ENCODE peak calls at places on chromosomes 6 and 20, in seven cellular contexts. K is astrocyte, B is Peyer's patch, Y is left ventricle myocardium inferior, X is uterus, C is heart right ventricle, F is PC-9. N is an unnamed sample.

GRCh38 chr20:61662226-61662945 is 403.3 kb downstream of the TAF4 start:
- DNase-seq in K (no peak), B (no peak), Y (no peak), X (no peak), C (no peak), F (no peak), N (no peak)

GRCh38 chr6:10621847-10622246 is 72.6 kb downstream of the C6orf52 start:
- DNase-seq in K (no peak), B (no peak), Y (no peak), X (no peak), C (no peak), F (no peak), N (no peak)

GRCh38 chr6:32835167-32835893 is 3.2 kb downstream of the TAP2 start:
- DNase-seq in K (no peak), B (no peak), Y (no peak), X (no peak), C (no peak), F (no peak), N (no peak)

GRCh38 chr20:14956538-14956937 is 619.1 kb upstream of the FLRT3 start:
- DNase-seq in K (no peak), B (no peak), Y (no peak), X (peak; percentile 35), C (no peak), F (no peak), N (no peak)

GRCh38 chr6:140779991-140780596 is 1352.6 kb upstream of the GJE1 start:
- DNase-seq in K (no peak), B (no peak), Y (no peak), X (no peak), C (no peak), F (no peak), N (peak; percentile 76)

GRCh38 chr6:25504661-25505060 is 147.4 kb upstream of the SCGN start:
- DNase-seq in K (peak; percentile 82), B (no peak), Y (no peak), X (no peak), C (no peak), F (no peak), N (peak; percentile 51)

GRCh38 chr20:17725094-17725835 is 25.5 kb downstream of the BANF2 start:
- DNase-seq in K (no peak), B (no peak), Y (no peak), X (no peak), C (no peak), F (no peak), N (no peak)

GRCh38 chr20:34579936-34580587 is 21.5 kb downstream of the MAP1LC3A start:
- DNase-seq in K (peak; percentile 47), B (peak; percentile 63), Y (no peak), X (no peak), C (no peak), F (peak; percentile 57), N (peak; percentile 44)

GRCh38 chr6:106609699-106610098 is 19.6 kb downstream of the RTN4IP1 start:
- DNase-seq in K (no peak), B (peak; percentile 66), Y (no peak), X (no peak), C (no peak), F (peak; percentile 29), N (peak; percentile 30)

GRCh38 chr6:26595669-26596269 is 984 bp upstream of the ABT1 start:
- DNase-seq in K (peak; percentile 63), B (peak; percentile 92), Y (peak; percentile 93), X (peak; percentile 94), C (peak; percentile 90), F (peak; percentile 91), N (peak; percentile 64)

GRCh38 chr6:167306401-167306998 is 15.4 kb downstream of the UNC93A start:
- DNase-seq in K (peak; percentile 25), B (no peak), Y (no peak), X (no peak), C (no peak), F (no peak), N (peak; percentile 12)

GRCh38 chr6:43725643-43726580 is 38.3 kb upstream of the MRPS18A start:
- DNase-seq in K (no peak), B (no peak), Y (no peak), X (no peak), C (no peak), F (no peak), N (no peak)

GRCh38 chr20:44738779-44739477 is 6.7 kb upstream of the KCNK15 start:
- DNase-seq in K (peak; percentile 56), B (peak; percentile 54), Y (no peak), X (peak; percentile 72), C (peak; percentile 66), F (peak; percentile 57), N (peak; percentile 83)

GRCh38 chr6:36445651-36446050 is 2.9 kb downstream of the KCTD20 start:
- DNase-seq in K (no peak), B (no peak), Y (no peak), X (no peak), C (no peak), F (no peak), N (no peak)

GRCh38 chr6:167079853-167080297 is 43.0 kb upstream of the CCR6 start:
- DNase-seq in K (no peak), B (peak; percentile 81), Y (no peak), X (no peak), C (no peak), F (no peak), N (no peak)

GRCh38 chr6:71852951-71853350 is 33.4 kb upstream of the RIMS1 start:
- DNase-seq in K (no peak), B (no peak), Y (no peak), X (no peak), C (no peak), F (no peak), N (no peak)

DNA sequence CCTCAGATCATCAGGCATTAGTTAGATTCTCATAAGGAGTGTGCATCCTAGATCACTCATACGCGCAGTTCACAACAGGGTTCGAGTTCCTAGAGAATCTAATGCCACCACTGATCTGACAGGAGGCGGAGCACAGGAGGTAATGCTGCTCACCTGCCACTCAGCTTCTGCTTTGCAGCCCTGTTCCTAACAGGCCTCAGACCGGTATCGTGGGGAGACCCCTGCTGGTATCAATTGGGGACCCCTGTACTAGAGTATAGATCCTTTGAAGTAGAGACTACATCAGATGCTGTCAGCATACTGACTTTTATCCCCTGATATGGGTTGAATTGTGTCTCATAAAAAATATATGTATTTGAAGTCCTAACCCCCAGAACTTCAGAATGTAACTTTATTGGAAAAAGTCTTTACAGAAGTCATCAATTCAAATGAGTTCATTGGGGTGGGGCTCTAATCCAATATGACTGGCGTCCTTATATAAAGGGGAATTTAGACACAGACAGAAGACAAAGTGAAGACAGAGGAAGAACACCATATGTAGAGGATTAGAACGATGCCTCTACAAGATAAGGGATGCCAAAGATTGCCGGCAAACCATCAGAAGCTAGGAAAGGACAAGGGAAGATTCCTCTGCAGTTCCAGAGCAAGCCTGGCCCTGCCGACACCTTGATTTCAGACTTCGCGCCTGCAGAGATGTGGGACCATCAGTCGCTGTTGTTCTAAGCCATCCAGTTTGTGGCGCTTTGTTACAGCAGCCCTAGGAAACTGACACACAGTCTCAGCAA is 104.4 kb upstream of the BTBD3 start:
- DNase-seq in K (no peak), B (no peak), Y (no peak), X (no peak), C (no peak), F (no peak), N (no peak)
- TF ChIP-seq CTCF in K (no peak), B (no peak), Y (no peak), X (no peak), C (no peak), F (no peak), N (no peak)

GRCh38 chr6:21665101-21665435 is 71.5 kb downstream of the SOX4 start:
- DNase-seq in K (no peak), B (no peak), Y (no peak), X (peak; percentile 28), C (no peak), F (no peak), N (no peak)
- H3K4me3 ChIP-seq in K (peak overlapping the region; percentile 62), B (peak overlapping the region; percentile 43), Y (peak overlapping the region; percentile 76), X (peak overlapping the region; percentile 65), C (peak overlapping the region; percentile 56), F (peak overlapping the region; percentile 52), N (peak overlapping the region; percentile 48)

GRCh38 chr6:98845201-98846020 is 11.0 kb downstream of the POU3F2 start:
- DNase-seq in K (peak; percentile 91), B (peak; percentile 42), Y (peak; percentile 73), X (peak; percentile 50), C (peak; percentile 63), F (peak; percentile 73), N (peak; percentile 64)
- H3K27me3 ChIP-seq in K (peaks cover 48% of the 10 kb centered on the region), B (peaks cover 58% of the 10 kb centered on the region), Y (peaks cover 91% of the 10 kb centered on the region), X (peaks cover 72% of the 10 kb centered on the region), C (peaks cover 82% of the 10 kb centered on the region), F (no peaks in the 10 kb centered on the region), N (peaks cover 65% of the 10 kb centered on the region)

GRCh38 chr6:108535079-108535742 is 25.5 kb upstream of the FOXO3 start:
- DNase-seq in K (no peak), B (no peak), Y (no peak), X (no peak), C (no peak), F (no peak), N (no peak)
- TF ChIP-seq CTCF in K (no peak), B (no peak), Y (no peak), X (no peak), C (no peak), F (no peak), N (no peak)

GRCh38 chr6:232896-233640 is 59.2 kb upstream of the DUSP22 start:
- DNase-seq in K (no peak), B (no peak), Y (no peak), X (no peak), C (no peak), F (no peak), N (no peak)

GRCh38 chr6:236519-236918 is 55.8 kb upstream of the DUSP22 start:
- DNase-seq in K (no peak), B (no peak), Y (no peak), X (no peak), C (no peak), F (no peak), N (no peak)

GRCh38 chr6:231779-232178 is 60.5 kb upstream of the DUSP22 start:
- DNase-seq in K (no peak), B (no peak), Y (no peak), X (no peak), C (no peak), F (no peak), N (no peak)

GRCh38 chr6:234706-235372 is 57.4 kb upstream of the DUSP22 start:
- DNase-seq in K (no peak), B (no peak), Y (no peak), X (no peak), C (no peak), F (no peak), N (no peak)

DNA sequence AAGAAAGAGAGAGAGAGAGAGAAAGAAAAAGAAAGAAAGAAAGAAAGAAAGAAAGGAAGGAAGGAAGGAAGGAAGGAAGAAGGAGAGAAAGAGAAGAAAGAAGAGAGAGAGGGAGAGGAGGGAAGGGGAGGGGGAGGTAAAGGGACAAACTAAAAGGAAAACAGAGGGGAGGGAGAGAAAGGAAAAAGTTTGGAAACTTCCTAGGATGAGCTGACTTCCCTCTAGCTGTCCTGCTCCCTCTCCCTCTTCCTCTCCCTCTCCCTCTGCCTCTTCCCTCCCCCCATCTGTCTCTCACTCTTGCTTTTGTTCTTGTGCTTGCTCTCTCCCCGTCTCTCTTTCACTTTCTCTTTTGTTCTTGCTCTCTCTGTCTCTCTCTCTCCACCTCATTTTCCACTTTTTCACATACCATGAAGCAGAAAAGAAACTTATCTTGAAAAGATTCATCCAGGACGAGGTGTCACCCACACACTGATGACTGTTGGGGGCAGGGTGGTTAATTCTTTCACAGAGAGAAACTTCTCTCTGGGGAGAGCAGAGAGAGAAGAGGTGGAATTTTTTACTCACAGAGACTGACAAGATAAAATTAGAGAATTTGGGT is 56.4 kb upstream of the DUSP22 start:
- DNase-seq in K (peak; percentile 35), B (no peak), Y (no peak), X (peak; percentile 37), C (peak; percentile 29), F (no peak), N (no peak)
- H3K4me3 ChIP-seq in K (no peak overlapping the region), B (peak overlapping the region; percentile 36), Y (peak overlapping the region; percentile 53), X (peak overlapping the region; percentile 32), C (peak overlapping the region; percentile 4), F (no peak overlapping the region), N (no peak overlapping the region)